ENCODE peak calls at places on chromosome 9, in six cellular contexts. K, Q, D, U, J and B are unnamed samples.

GRCh38 chr9:69076550-69076949 is 41.0 kb downstream of the FXN start:
- DNase-seq in J (no peak), K (no peak), D (peak), Q (no peak), U (no peak), B (no peak)

GRCh38 chr9:136049451-136050265 is 45.4 kb downstream of the NACC2 start:
- DNase-seq in J (no peak), U (no peak), K (no peak), Q (no peak), D (no peak), B (no peak)

GRCh38 chr9:1057910-1058309 is 7.8 kb downstream of the DMRT2 start:
- DNase-seq in K (no peak), J (no peak), U (no peak), Q (no peak), D (no peak), B (no peak)

GRCh38 chr9:137611623-137612609 is 6.4 kb downstream of the ARRDC1 start:
- DNase-seq in K (peak), Q (peak), D (peak), J (peak), U (no peak), B (peak)

GRCh38 chr9:89798546-89799120 is 193.8 kb downstream of the GADD45G start:
- DNase-seq in Q (no peak), J (peak), K (no peak), D (no peak), U (no peak), B (no peak)

GRCh38 chr9:137807721-137808703 is 69.6 kb upstream of the CACNA1B start:
- DNase-seq in D (no peak), K (no peak), Q (no peak), J (no peak), U (peak), B (no peak)

GRCh38 chr9:10059044-10059443 is 553.8 kb downstream of the PTPRD start:
- DNase-seq in Q (peak), U (no peak), D (peak), K (peak), J (peak), B (no peak)

GRCh38 chr9:135275926-135276289 is 188.4 kb downstream of the OLFM1 start:
- DNase-seq in K (no peak), J (no peak), Q (no peak), D (no peak), U (no peak), B (no peak)

GRCh38 chr9:99264070-99264469 is 42.0 kb downstream of the SEC61B start:
- DNase-seq in K (no peak), D (peak), Q (peak), J (peak), U (no peak), B (peak)

GRCh38 chr9:15146121-15146820 is 160.7 kb downstream of the TTC39B start:
- DNase-seq in D (no peak), J (no peak), U (no peak), K (no peak), Q (no peak), B (no peak)

GRCh38 chr9:37999501-38000189 is 69.4 kb downstream of the SHB start:
- DNase-seq in J (no peak), U (no peak), Q (peak), K (peak), D (no peak), B (no peak)

GRCh38 chr9:136250676-136251075 is 5.1 kb upstream of the QSOX2 start:
- DNase-seq in U (no peak), J (no peak), Q (no peak), K (no peak), D (no peak), B (no peak)

GRCh38 chr9:103152473-103152872 is 157.3 kb downstream of the CYLC2 start:
- DNase-seq in D (no peak), U (no peak), K (no peak), Q (no peak), J (peak), B (no peak)

DNA sequence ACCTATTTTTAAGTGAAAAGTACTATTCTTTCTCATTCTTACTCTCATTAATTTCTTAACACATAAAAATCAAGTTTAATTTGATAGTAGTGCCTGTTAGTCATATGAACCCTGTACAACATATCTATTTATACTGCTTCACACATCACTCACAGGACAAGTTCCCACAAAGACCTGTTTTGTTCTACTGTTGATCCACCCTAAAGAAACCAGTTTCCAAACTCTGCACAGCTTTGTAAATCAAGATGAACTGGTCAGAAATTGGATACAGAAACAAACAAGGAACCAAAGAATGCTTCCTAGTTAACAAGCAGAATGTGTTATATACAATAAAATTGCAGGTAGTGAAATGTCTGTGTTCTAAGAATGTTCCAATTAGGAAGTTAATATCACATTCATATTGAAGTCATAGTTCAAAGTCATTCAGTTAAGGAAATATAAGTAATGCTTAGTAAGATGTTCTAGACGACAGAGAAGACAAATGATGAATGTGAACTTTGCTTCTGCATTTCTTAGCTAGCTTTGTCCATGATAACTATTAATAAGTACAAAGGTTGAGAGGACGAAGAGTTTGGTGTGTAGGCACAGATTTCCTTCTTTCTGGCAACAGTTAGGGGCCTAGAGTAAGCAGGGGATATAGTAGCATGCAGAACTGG is 33.4 kb downstream of the C9orf85 start:
- DNase-seq in J (no peak), K (no peak), Q (peak), D (no peak), U (no peak), B (no peak)
- H3K4me3 ChIP-seq in J (no peak), K (no peak), Q (no peak), D (no peak), U (no peak), B (no peak)

GRCh38 chr9:76198336-76198735 is 195.9 kb downstream of the RFK start:
- DNase-seq in D (peak), J (no peak), K (peak), Q (peak), U (no peak), B (no peak)
- H3K4me3 ChIP-seq in D (no peak), J (no peak), K (no peak), Q (no peak), U (no peak), B (no peak)

GRCh38 chr9:104997536-104997935 is 69.6 kb upstream of the ABCA1 start:
- DNase-seq in J (no peak), K (no peak), U (no peak), D (no peak), Q (peak), B (no peak)
- H3K4me3 ChIP-seq in J (no peak), K (no peak), U (no peak), D (no peak), Q (no peak), B (no peak)

GRCh38 chr9:121019282-121019681 is 30.8 kb downstream of the C5 start:
- DNase-seq in Q (no peak), K (no peak), D (no peak), J (no peak), U (no peak), B (no peak)
- H3K4me3 ChIP-seq in Q (no peak), K (no peak), D (no peak), J (no peak), U (no peak), B (no peak)

GRCh38 chr9:106860731-106861584 is 2.0 kb upstream of the ZNF462 start:
- DNase-seq in Q (no peak), K (peak), U (no peak), J (peak), D (peak), B (peak)

GRCh38 chr9:106861585-106862114 is 1.3 kb upstream of the ZNF462 start:
- DNase-seq in J (peak), U (no peak), D (no peak), K (peak), Q (no peak), B (no peak)

GRCh38 chr9:106862115-106862945 is 636 bp upstream of the ZNF462 start:
- DNase-seq in J (peak), Q (no peak), D (peak), K (peak), U (no peak), B (no peak)

GRCh38 chr9:106857811-106858470 is 5.0 kb upstream of the ZNF462 start:
- DNase-seq in U (no peak), Q (no peak), K (no peak), D (no peak), J (no peak), B (no peak)

GRCh38 chr9:106859957-106860715 is 2.8 kb upstream of the ZNF462 start:
- DNase-seq in U (no peak), Q (no peak), D (peak), J (peak), K (peak), B (peak)
- H3K4me3 ChIP-seq in U (no peak), Q (peak), D (peak), J (peak), K (peak), B (peak)

GRCh38 chr9:121199921-121200320 is 1.7 kb downstream of the RAB14 start:
- DNase-seq in U (no peak), K (peak), J (peak), D (no peak), Q (no peak), B (no peak)

GRCh38 chr9:121194730-121195129 is 6.9 kb downstream of the RAB14 start:
- DNase-seq in U (no peak), K (no peak), Q (no peak), J (no peak), D (no peak), B (no peak)

GRCh38 chr9:121198512-121199042 is 3.1 kb downstream of the RAB14 start:
- DNase-seq in D (no peak), U (no peak), Q (no peak), K (no peak), J (no peak), B (no peak)

GRCh38 chr9:121196389-121196788 is 5.3 kb downstream of the RAB14 start:
- DNase-seq in U (no peak), D (no peak), J (no peak), K (no peak), Q (no peak), B (no peak)

GRCh38 chr9:121197135-121197534 is 4.5 kb downstream of the RAB14 start:
- DNase-seq in D (no peak), U (no peak), Q (no peak), J (no peak), K (no peak), B (no peak)
- H3K4me3 ChIP-seq in D (no peak), U (no peak), Q (no peak), J (no peak), K (no peak), B (no peak)